ENCODE peak calls at places on chromosomes 16 and 17, in ten cellular contexts. L, M, X, F, O, R, I, C, W and N are unnamed samples.

GRCh38 chr17:81282141-81282540 is 13.0 kb downstream of the SLC38A10 start:
- DNase-seq in R (no peak), O (no peak), F (no peak), M (no peak), W (no peak), C (no peak), L (no peak), I (no peak), X (no peak), N (no peak)

GRCh38 chr17:14341866-14342265 is 41.0 kb downstream of the HS3ST3B1 start:
- DNase-seq in C (no peak), L (no peak), X (no peak), R (no peak), M (no peak), F (no peak), O (no peak), I (no peak), W (no peak), N (no peak)

GRCh38 chr16:69940676-69941075 is 10.5 kb upstream of the CLEC18A start:
- DNase-seq in I (no peak), X (no peak), O (no peak), C (no peak), W (no peak), M (no peak), L (no peak), R (no peak), F (no peak), N (no peak)

GRCh38 chr17:30197416-30197815 is 38.1 kb downstream of the SLC6A4 start:
- DNase-seq in W (no peak), F (no peak), C (no peak), I (no peak), L (no peak), M (no peak), X (no peak), R (no peak), O (no peak), N (no peak)

GRCh38 chr16:49023095-49023494 is 258.5 kb downstream of the CBLN1 start:
- DNase-seq in R (no peak), M (no peak), X (no peak), C (no peak), L (no peak), O (no peak), I (peak), F (no peak), W (peak), N (no peak)

GRCh38 chr17:76671912-76672262 is 28.3 kb upstream of the ST6GALNAC1 start:
- DNase-seq in W (no peak), X (no peak), C (no peak), L (no peak), O (no peak), F (no peak), I (no peak), R (no peak), M (no peak), N (no peak)

GRCh38 chr17:32958418-32958817 is 30.5 kb downstream of the TMEM98 start:
- DNase-seq in O (no peak), L (no peak), X (no peak), I (no peak), C (no peak), W (no peak), M (no peak), F (no peak), R (no peak), N (no peak)

GRCh38 chr17:32876414-32877163 is at the start of gene MYO1D:
- DNase-seq in R (peak), I (peak), M (peak), F (no peak), C (no peak), W (peak), L (peak), X (peak), O (peak), N (peak)

GRCh38 chr17:80986046-80986445 is 5.6 kb upstream of the CHMP6 start:
- DNase-seq in O (no peak), M (no peak), L (no peak), X (no peak), F (no peak), W (no peak), I (no peak), C (no peak), R (no peak), N (no peak)

GRCh38 chr16:763903-764750 is 3.6 kb downstream of the MSLN start:
- DNase-seq in I (no peak), X (no peak), R (no peak), F (no peak), L (no peak), M (no peak), C (no peak), O (no peak), W (no peak), N (no peak)

GRCh38 chr16:30998852-30999761 is 11.3 kb downstream of the STX1B start:
- DNase-seq in W (no peak), X (no peak), I (no peak), O (no peak), M (no peak), R (no peak), C (no peak), L (no peak), F (no peak), N (no peak)

GRCh38 chr16:23155445-23156049 is 6.3 kb upstream of the USP31 start:
- DNase-seq in O (no peak), C (no peak), F (no peak), I (peak), R (no peak), W (peak), L (peak), M (no peak), X (no peak), N (no peak)

GRCh38 chr17:7250655-7251329 is 742 bp downstream of the CTDNEP1 start:
- DNase-seq in X (no peak), L (no peak), O (no peak), I (no peak), R (no peak), C (no peak), F (no peak), W (no peak), M (no peak), N (no peak)

GRCh38 chr17:45127583-45128300 is 4.6 kb downstream of the PLCD3 start:
- DNase-seq in O (no peak), X (no peak), C (no peak), M (no peak), F (no peak), R (no peak), W (peak), I (peak), L (peak), N (no peak)

GRCh38 chr16:8683640-8684039 is 9.2 kb downstream of the ABAT start:
- DNase-seq in F (no peak), W (no peak), X (no peak), M (no peak), L (no peak), C (no peak), I (no peak), R (no peak), O (no peak), N (no peak)

GRCh38 chr17:17812211-17813054 is 24.4 kb downstream of the SREBF1 start:
- DNase-seq in R (no peak), O (peak), M (peak), C (no peak), L (peak), X (peak), I (peak), W (peak), F (peak), N (peak)

GRCh38 chr17:4587803-4588202 is 3.5 kb downstream of the SMTNL2 start:
- DNase-seq in X (no peak), W (no peak), C (no peak), I (no peak), R (no peak), L (no peak), M (no peak), O (no peak), F (no peak), N (no peak)